ENCODE peak calls at places on chromosome 11, in eight cellular contexts. E, G, I, F, H, B, J and U are unnamed samples.

GRCh38 chr11:85595285-85595884 is 31.8 kb downstream of the DLG2 start:
- DNase-seq in F (no peak), G (no peak), J (peak; percentile 65), E (no peak), I (no peak), B (no peak), H (peak; percentile 43), U (no peak)

GRCh38 chr11:62543680-62544444 is 2.7 kb downstream of the AHNAK start:
- DNase-seq in E (no peak), H (no peak), J (peak; percentile 36), B (peak; percentile 92), G (no peak), F (no peak), I (no peak), U (no peak)

GRCh38 chr11:64120951-64121569 is 44.9 kb downstream of the MACROD1 start:
- DNase-seq in B (no peak), F (no peak), H (no peak), E (no peak), G (no peak), J (peak; percentile 61), I (no peak), U (no peak)

GRCh38 chr11:94794287-94795168 is 26.4 kb downstream of the AMOTL1 start:
- DNase-seq in B (no peak), I (no peak), F (no peak), G (no peak), H (peak; percentile 81), E (no peak), J (peak; percentile 99), U (no peak)

GRCh38 chr11:75351541-75352416 is at the start of gene ARRB1:
- DNase-seq in F (peak; percentile 81), E (peak; percentile 58), I (peak; percentile 58), B (no peak), J (peak; percentile 53), H (no peak), G (peak; percentile 64), U (peak; percentile 76)

GRCh38 chr11:96267001-96267489 is 76.0 kb downstream of the MAML2 start:
- DNase-seq in E (no peak), I (no peak), J (no peak), H (no peak), G (no peak), B (no peak), F (no peak), U (no peak)

GRCh38 chr11:17314904-17315426 is 36.6 kb upstream of the NCR3LG1 start:
- DNase-seq in G (no peak), B (no peak), E (no peak), F (no peak), J (no peak), H (no peak), I (no peak), U (no peak)

GRCh38 chr11:123195182-123196059 is at the start of gene CLMP:
- DNase-seq in J (peak; percentile 71), F (peak; percentile 53), G (peak; percentile 28), H (peak; percentile 52), E (no peak), I (no peak), B (no peak), U (no peak)

GRCh38 chr11:62445314-62445740 is 26.5 kb downstream of the SCGB1A1 start:
- DNase-seq in F (peak; percentile 56), I (no peak), H (peak; percentile 64), E (no peak), G (no peak), B (no peak), J (peak; percentile 57), U (no peak)

GRCh38 chr11:131473510-131473909 is 103.1 kb downstream of the NTM start:
- DNase-seq in F (no peak), B (no peak), H (no peak), J (no peak), I (no peak), G (no peak), E (no peak), U (no peak)